ENCODE peak calls at places on chromosomes 6 and 20, in four cellular contexts. C, W, M and S are unnamed samples.

GRCh38 chr6:133961831-133962230 is 8.8 kb downstream of the TBPL1 start:
- DNase-seq in C (no peak), W (no peak), M (no peak), S (no peak)

GRCh38 chr6:166940643-166941068 is 15.7 kb downstream of the RNASET2 start:
- DNase-seq in C (no peak), W (no peak), M (no peak), S (no peak)

GRCh38 chr6:140174509-140174908 is 800.1 kb upstream of the CITED2 start:
- DNase-seq in C (no peak), W (peak; percentile 88), M (peak; percentile 98), S (peak; percentile 88)

GRCh38 chr6:26743941-26744699 is 84.6 kb upstream of the ZNF322 start:
- DNase-seq in C (no peak), W (no peak), M (no peak), S (no peak)

GRCh38 chr20:53227523-53227922 is 255.4 kb downstream of the TSHZ2 start:
- DNase-seq in C (no peak), W (no peak), M (peak; percentile 38), S (peak; percentile 7)

GRCh38 chr6:104603108-104603745 is 256.5 kb downstream of the HACE1 start:
- DNase-seq in C (no peak), W (no peak), M (no peak), S (no peak)

GRCh38 chr6:150535151-150535816 is 64.4 kb upstream of the PLEKHG1 start:
- DNase-seq in C (no peak), W (no peak), M (no peak), S (no peak)

GRCh38 chr6:32983964-32984638 is 15.7 kb downstream of the BRD2 start:
- DNase-seq in C (no peak), W (no peak), M (no peak), S (no peak)

GRCh38 chr6:108862479-108863191 is 14.4 kb downstream of the ARMC2 start:
- DNase-seq in C (peak; percentile 69), W (no peak), M (no peak), S (no peak)

GRCh38 chr20:45407067-45407745 is 883 bp upstream of the DBNDD2 start:
- DNase-seq in C (peak; percentile 80), W (no peak), M (peak; percentile 28), S (peak; percentile 31)

GRCh38 chr6:71139249-71139648 is 149.4 kb upstream of the OGFRL1 start:
- DNase-seq in C (no peak), W (no peak), M (peak; percentile 20), S (peak; percentile 19)

GRCh38 chr6:54094837-54095236 is 16.4 kb upstream of the MLIP start:
- DNase-seq in C (no peak), W (no peak), M (no peak), S (no peak)

GRCh38 chr6:1872649-1873131 is 263.0 kb downstream of the FOXC1 start:
- DNase-seq in C (peak; percentile 37), W (peak; percentile 61), M (peak; percentile 80), S (peak; percentile 82)

GRCh38 chr6:7721654-7722053 is 4.2 kb upstream of the BMP6 start:
- DNase-seq in C (no peak), W (no peak), M (peak; percentile 71), S (peak; percentile 69)

DNA sequence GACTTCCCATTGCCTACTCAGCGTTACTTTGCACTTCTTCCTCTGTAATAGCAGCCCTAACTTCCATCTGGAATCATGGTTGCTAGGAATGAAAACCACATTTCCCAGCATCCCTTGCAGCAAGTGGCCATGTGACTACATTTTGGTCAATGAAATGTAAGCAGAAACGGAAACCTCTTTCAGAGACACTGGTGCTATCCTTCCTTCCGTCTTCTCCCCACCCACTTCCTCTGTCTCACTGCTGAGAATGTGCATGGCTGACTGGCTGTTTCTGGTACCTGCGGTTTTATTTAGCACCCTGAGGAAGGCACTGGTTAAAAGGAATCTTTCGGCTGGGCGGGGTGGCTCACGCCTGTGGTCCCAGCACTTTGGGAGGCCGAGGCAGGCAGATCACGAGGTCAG is 107.4 kb downstream of the SCML4 start:
- DNase-seq in C (no peak), W (no peak), M (peak; percentile 18), S (peak; percentile 27)
- H3K4me3 ChIP-seq in C (no peak overlapping the region), W (no peak overlapping the region), M (no peak overlapping the region), S (no peak overlapping the region)

GRCh38 chr6:29375191-29375590 is at the start of gene OR12D3:
- DNase-seq in C (no peak), W (no peak), M (no peak), S (no peak)

GRCh38 chr6:29376003-29376402 is 912 bp upstream of the OR12D3 start:
- DNase-seq in C (no peak), W (no peak), M (no peak), S (peak; percentile 7)
- TF ChIP-seq CTCF in C (no peak), W (no peak), M (no peak), S (no peak)

GRCh38 chr6:17994019-17994418 is 6.6 kb upstream of the KIF13A start:
- DNase-seq in C (no peak), W (no peak), M (no peak), S (peak; percentile 26)
- H3K4me3 ChIP-seq in C (no peak overlapping the region), W (no peak overlapping the region), M (no peak overlapping the region), S (no peak overlapping the region)

GRCh38 chr6:154821099-154821498 is 87.9 kb downstream of the SCAF8 start:
- DNase-seq in C (no peak), W (no peak), M (no peak), S (no peak)
- TF ChIP-seq CTCF in C (no peak), W (no peak), M (no peak), S (no peak)

GRCh38 chr20:62817975-62818591 is 1.2 kb downstream of the COL9A3 start:
- DNase-seq in C (no peak), W (no peak), M (no peak), S (no peak)

GRCh38 chr20:62815066-62815991 is 1.5 kb upstream of the COL9A3 start:
- DNase-seq in C (no peak), W (no peak), M (no peak), S (peak; percentile 48)

GRCh38 chr20:62814709-62815065 is 2.2 kb upstream of the COL9A3 start:
- DNase-seq in C (no peak), W (no peak), M (no peak), S (no peak)

GRCh38 chr20:62816879-62817873 is at the start of gene COL9A3:
- DNase-seq in C (no peak), W (no peak), M (no peak), S (no peak)

DNA sequence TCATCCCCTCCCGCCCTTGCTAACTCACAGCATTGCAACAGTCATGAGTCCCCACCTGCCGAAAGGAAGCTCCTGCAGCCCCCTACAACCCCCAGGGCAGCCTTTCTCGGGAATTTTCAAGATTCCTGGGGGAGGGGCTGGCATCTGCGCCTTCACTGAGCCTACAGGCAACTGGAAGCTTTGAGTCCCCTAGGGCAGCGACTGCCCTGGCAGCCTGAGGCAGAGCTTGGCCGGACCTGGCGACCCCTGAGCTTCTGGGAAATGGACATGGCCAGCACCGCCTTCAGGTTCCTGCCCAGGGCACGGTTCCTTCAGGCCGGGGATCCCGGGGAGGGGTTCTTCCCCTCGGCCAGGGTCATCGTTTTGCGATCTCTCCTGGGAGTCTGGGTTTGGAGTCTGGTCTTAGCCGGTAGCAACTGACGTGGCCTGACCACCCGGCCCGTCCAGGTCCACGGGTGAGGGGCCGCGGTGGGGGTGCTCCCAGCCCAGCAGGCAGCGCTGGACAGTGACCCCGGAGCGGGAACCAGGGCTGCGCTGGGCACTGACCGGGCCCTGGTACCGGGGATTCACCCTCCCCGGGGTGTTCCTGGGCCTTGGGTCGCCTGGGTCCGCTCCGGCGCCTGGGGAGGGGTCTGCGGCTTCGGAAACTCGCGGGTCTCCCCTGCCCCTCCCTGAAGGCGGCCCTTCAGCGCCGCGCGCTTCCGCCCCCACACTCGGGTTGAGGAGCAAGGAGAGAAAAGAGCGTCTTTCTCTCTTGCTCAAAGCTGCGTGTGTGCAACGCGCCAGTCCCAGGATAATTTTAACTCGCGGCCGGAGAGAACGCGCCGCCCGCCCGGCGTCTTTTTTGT is 595 bp upstream of the COL9A3 start:
- DNase-seq in C (no peak), W (no peak), M (no peak), S (no peak)
- H3K4me3 ChIP-seq in C (peak overlapping the region; percentile 39), W (peak overlapping the region; percentile 36), M (peak overlapping the region; percentile 9), S (peak overlapping the region; percentile 27)

DNA sequence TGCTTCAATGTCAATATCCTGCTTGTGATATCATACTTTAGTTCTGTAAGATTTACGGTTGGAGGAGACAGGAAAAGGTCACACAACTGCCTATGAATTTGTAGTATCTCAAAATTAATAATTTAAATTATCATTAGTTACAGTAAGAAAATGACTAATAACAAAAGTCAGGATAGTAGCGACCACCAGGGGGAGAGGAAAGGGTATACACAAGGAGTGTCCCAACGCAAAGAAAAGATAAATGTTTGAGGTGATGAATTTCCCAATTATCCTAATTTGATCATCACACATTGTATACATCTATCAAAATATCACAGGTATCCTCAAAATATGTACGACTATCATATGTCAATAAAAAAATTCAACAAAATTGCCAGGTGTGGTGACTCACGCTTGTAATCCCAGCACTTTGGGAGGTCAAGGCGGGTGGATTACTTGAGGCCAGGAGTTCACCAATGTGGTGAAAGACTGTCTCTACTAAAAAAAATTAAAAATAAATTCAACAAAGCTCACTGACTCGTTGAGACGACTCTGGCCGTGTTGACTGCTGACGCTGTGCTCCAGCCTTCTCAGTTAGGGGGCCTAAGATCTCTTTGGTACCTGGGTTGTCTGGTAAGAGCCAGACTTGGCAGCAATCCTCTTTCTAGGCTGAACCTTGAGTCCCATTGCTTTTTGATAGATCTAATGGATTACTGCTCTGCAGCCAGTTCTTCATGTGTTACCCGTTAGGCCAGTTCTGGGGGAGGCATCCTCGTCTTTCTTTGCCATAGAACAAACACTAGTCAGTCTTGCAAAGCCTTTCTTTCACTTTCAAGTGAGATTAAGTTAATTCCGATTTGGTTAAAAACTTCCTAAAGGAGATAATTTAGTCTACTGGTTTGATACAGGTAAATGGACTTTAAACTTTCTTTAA is 9.0 kb upstream of the OVOL2 start:
- DNase-seq in C (no peak), W (no peak), M (no peak), S (no peak)
- TF ChIP-seq CTCF in C (no peak), W (no peak), M (no peak), S (no peak)

DNA sequence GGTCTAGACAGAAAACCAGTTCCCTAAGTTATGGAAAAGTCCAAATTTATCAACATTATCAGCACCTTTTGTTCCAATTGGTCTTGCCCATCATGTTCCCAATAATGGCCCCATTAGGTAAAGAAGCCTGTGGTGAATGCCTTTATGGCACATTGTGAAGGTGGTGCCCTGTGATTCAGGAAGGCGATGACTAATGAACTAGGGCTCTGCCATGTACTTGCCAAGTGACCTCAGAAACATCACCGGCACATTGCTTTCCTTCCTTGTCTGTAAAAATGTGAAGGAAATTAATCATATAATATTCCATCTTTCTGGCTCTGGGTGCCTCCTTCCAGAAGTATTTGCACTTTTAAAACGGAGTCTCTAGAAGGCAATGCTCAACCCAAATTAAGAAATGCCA is 132.3 kb downstream of the UNC5CL start:
- DNase-seq in C (no peak), W (no peak), M (peak; percentile 33), S (peak; percentile 8)
- H3K4me3 ChIP-seq in C (no peak overlapping the region), W (no peak overlapping the region), M (no peak overlapping the region), S (no peak overlapping the region)